ENCODE peak calls at places on chromosomes 12 and 14, in four cellular contexts. X is CD8-positive, alpha-beta memory T cell; A is SK-N-SH; H is esophagus squamous epithelium. T is an unnamed sample.

GRCh38 chr12:89349814-89350213 is 2.5 kb downstream of the DUSP6 start:
- DNase-seq in A (peak), H (no peak), X (no peak), T (no peak)

GRCh38 chr12:132484891-132485441 is 5.0 kb upstream of the FBRSL1 start:
- DNase-seq in A (no peak), X (no peak), H (no peak), T (no peak)

GRCh38 chr14:61179776-61180398 is 101.3 kb downstream of the TMEM30B start:
- DNase-seq in X (no peak), H (no peak), A (no peak), T (no peak)

GRCh38 chr12:49632986-49633702 is 9.8 kb downstream of the PRPF40B start:
- DNase-seq in A (no peak), X (no peak), H (no peak), T (no peak)

GRCh38 chr14:42715316-42715715 is 1108.6 kb downstream of the LRFN5 start:
- DNase-seq in X (no peak), H (no peak), A (no peak), T (no peak)

GRCh38 chr14:67575684-67576083 is 24.4 kb downstream of the PIGH start:
- DNase-seq in H (no peak), X (no peak), A (no peak), T (peak)

GRCh38 chr12:65845751-65846537 is 21.7 kb downstream of the HMGA2 start:
- DNase-seq in X (no peak), A (no peak), H (no peak), T (no peak)

GRCh38 chr12:8088574-8088973 is 6.5 kb downstream of the NECAP1 start:
- DNase-seq in H (no peak), A (no peak), X (peak), T (no peak)

GRCh38 chr12:31728289-31728916 is 418 bp downstream of the AMN1 start:
- DNase-seq in A (peak), H (no peak), X (no peak), T (no peak)

GRCh38 chr12:105725054-105725453 is 394.6 kb downstream of the C12orf75 start:
- DNase-seq in H (no peak), X (no peak), A (no peak), T (no peak)

GRCh38 chr12:99600388-99600787 is 47.2 kb upstream of the GARIN6 start:
- DNase-seq in X (no peak), A (no peak), H (no peak), T (no peak)

GRCh38 chr12:661720-662486 is 1.3 kb downstream of the NINJ2 start:
- DNase-seq in H (no peak), X (no peak), A (no peak), T (no peak)

GRCh38 chr12:65106948-65107347 is 14.2 kb downstream of the WIF1 start:
- DNase-seq in X (no peak), A (no peak), H (no peak), T (no peak)

GRCh38 chr12:52214421-52214802 is 18.6 kb upstream of the KRT7 start:
- DNase-seq in X (no peak), A (no peak), H (no peak), T (no peak)

GRCh38 chr14:95157987-95158712 is 821 bp upstream of the DICER1 start:
- DNase-seq in X (no peak), H (no peak), A (no peak), T (no peak)

GRCh38 chr12:56998981-56999380 is 7.4 kb downstream of the ZBTB39 start:
- DNase-seq in X (no peak), H (no peak), A (no peak), T (no peak)

GRCh38 chr14:77574446-77575125 is 41.9 kb downstream of the SPTLC2 start:
- DNase-seq in H (no peak), X (no peak), A (no peak), T (no peak)

GRCh38 chr14:38256358-38256840 is 506 bp upstream of the CLEC14A start:
- DNase-seq in A (no peak), H (no peak), X (no peak), T (no peak)

GRCh38 chr12:47768323-47768811 is 4.7 kb upstream of the SLC48A1 start:
- DNase-seq in X (no peak), A (no peak), H (no peak), T (no peak)

GRCh38 chr12:12908252-12908651 is 16.9 kb downstream of the GPRC5A start:
- DNase-seq in H (no peak), A (no peak), X (no peak), T (no peak)

GRCh38 chr12:121239335-121239678 is 29.4 kb downstream of the P2RX4 start:
- DNase-seq in A (no peak), H (no peak), X (no peak), T (no peak)

GRCh38 chr12:5094550-5094949 is 50.9 kb downstream of the KCNA5 start:
- DNase-seq in H (no peak), X (no peak), A (no peak), T (no peak)

GRCh38 chr14:93175492-93175891 is 9.2 kb downstream of the MOAP1 start:
- DNase-seq in H (no peak), A (no peak), X (no peak), T (no peak)

GRCh38 chr12:40149673-40150260 is 43.9 kb upstream of the SLC2A13 start:
- DNase-seq in H (no peak), A (no peak), X (no peak), T (no peak)

GRCh38 chr12:19033244-19033643 is 96.3 kb upstream of the PLEKHA5 start:
- DNase-seq in H (no peak), X (no peak), A (no peak), T (no peak)

GRCh38 chr12:52796839-52797528 is 1.1 kb upstream of the KRT3 start:
- DNase-seq in X (no peak), A (no peak), H (no peak), T (no peak)

GRCh38 chr12:116662612-116663144 is 75.2 kb downstream of the SPRING1 start:
- DNase-seq in X (no peak), A (peak), H (no peak), T (no peak)

GRCh38 chr12:125185311-125185739 is 120.1 kb downstream of the AACS start:
- DNase-seq in H (no peak), X (no peak), A (no peak), T (no peak)

GRCh38 chr14:31880935-31881334 is 196.2 kb upstream of the ARHGAP5 start:
- DNase-seq in X (no peak), A (no peak), H (no peak), T (peak)

GRCh38 chr12:54977155-54977554 is 7.4 kb downstream of the TESPA1 start:
- DNase-seq in H (no peak), X (no peak), A (no peak), T (no peak)

GRCh38 chr12:106342397-106343212 is 14.9 kb upstream of the POLR3B start:
- DNase-seq in X (no peak), A (no peak), H (no peak), T (no peak)

GRCh38 chr12:117507547-117507946 is 146.1 kb upstream of the NOS1 start:
- DNase-seq in H (no peak), A (no peak), X (no peak), T (no peak)

GRCh38 chr12:67919406-67919805 is 69.8 kb upstream of the IFNG-AS1 start:
- DNase-seq in X (no peak), H (no peak), A (no peak), T (no peak)

GRCh38 chr12:87202189-87202588 is 827.0 kb downstream of the C12orf50 start:
- DNase-seq in A (no peak), X (no peak), H (no peak), T (no peak)

GRCh38 chr12:42119085-42119633 is 25.5 kb downstream of the GXYLT1 start:
- DNase-seq in A (no peak), X (no peak), H (no peak), T (no peak)

GRCh38 chr12:64633940-64634337 is 23.6 kb downstream of the RASSF3 start:
- DNase-seq in H (no peak), A (no peak), X (no peak), T (peak)

GRCh38 chr12:84502907-84503787 is 409.5 kb downstream of the SLC6A15 start:
- DNase-seq in A (no peak), X (no peak), H (no peak), T (peak)

GRCh38 chr12:84508943-84509342 is 403.7 kb downstream of the SLC6A15 start:
- DNase-seq in H (no peak), X (no peak), A (no peak), T (peak)

GRCh38 chr12:84506317-84506716 is 406.3 kb downstream of the SLC6A15 start:
- DNase-seq in A (no peak), H (no peak), X (no peak), T (no peak)

GRCh38 chr12:84508325-84508861 is 404.2 kb downstream of the SLC6A15 start:
- DNase-seq in H (no peak), X (no peak), A (peak), T (peak)

DNA sequence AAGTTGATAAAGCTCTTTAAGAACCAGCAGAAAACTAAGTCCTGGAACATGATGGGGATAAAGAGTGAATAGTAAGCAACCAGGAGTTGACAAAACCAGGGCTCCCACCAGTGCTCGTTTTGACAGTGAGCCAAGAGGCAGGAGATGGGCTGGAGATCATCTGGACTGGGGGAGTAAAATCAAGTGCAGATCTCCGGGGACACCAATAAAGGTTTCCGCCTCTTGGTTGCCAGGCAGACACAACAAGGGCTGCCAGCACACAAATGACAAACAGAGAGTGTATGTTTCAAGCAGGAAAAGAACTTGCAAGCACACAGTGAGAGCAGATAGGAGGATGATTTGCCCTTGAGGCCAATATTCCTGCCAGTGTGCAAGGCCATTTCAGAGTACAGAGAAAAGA is 404.7 kb downstream of the SLC6A15 start:
- DNase-seq in X (no peak), A (peak), H (no peak), T (no peak)
- H3K27ac ChIP-seq in X (no peak), A (peak), H (peak), T (peak)

DNA sequence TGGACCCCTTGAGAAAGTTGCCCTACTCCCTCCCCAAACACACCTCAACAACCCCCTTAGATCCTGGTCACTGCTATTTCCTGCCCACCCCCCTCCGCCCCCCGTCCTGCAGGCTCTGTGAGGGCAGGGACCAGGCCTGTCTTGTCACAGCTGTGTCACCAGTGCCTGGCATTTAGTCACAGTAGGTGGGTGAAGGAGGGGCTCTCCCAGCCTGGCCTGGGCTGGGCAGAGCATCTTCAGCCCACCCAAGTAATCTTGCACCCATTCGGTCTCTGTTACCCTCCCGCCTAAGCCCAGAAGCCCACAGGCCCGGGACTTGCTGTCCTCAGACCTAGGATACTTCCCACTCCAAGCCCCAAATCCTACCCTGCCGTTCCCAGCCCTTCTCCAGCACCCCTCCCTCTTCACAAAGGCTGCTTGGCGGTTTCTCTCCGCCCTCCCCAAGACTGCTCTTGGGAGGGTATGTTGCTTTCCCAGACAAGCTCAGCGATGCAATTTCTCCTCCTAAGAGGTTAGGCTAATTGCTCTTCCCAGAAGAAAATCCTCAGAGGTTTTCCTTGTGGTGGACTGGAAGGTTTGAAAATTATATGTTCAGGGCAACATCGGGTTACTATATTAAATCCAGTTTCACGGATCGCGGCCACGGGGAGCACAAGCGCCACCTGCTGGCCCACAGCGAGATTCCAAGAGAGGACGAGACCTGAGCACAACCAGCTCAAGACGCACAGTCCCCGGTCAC is 50.8 kb upstream of the ZFP36L1 start:
- DNase-seq in A (peak), X (peak), H (no peak), T (no peak)
- H3K27ac ChIP-seq in A (no peak), X (no peak), H (peak), T (no peak)

GRCh38 chr14:101072070-101072469 is 168.5 kb upstream of the RTL1 start:
- DNase-seq in H (no peak), X (no peak), A (peak), T (no peak)

GRCh38 chr14:101073598-101073965 is 170.1 kb upstream of the RTL1 start:
- DNase-seq in A (no peak), X (no peak), H (no peak), T (no peak)

GRCh38 chr14:101074124-101075024 is 170.9 kb upstream of the RTL1 start:
- DNase-seq in X (no peak), A (peak), H (no peak), T (no peak)

GRCh38 chr14:101072531-101072930 is 169.0 kb upstream of the RTL1 start:
- DNase-seq in A (peak), X (no peak), H (no peak), T (no peak)

GRCh38 chr14:101072945-101073597 is 169.5 kb upstream of the RTL1 start:
- DNase-seq in X (no peak), A (peak), H (no peak), T (peak)
- H3K27ac ChIP-seq in X (no peak), A (peak), H (no peak), T (no peak)

DNA sequence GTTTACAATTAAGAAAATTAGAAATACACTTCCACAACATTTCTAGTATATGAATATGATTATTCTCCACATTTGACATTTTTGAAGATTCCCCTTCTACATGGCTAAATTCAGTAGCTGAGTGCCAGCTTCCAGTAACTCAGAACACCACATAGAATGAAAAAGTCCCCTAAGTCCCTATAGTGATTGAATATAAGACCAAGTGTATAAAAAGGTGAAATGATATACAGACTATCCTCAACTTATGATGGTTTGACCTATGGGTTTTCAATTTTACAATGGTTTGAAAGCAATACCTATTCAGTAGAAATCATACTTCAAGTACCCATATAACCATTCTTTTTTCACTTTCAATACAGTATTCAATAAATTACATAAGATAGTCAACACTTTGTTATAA is 15.8 kb downstream of the ATL1 start:
- DNase-seq in X (no peak), A (no peak), H (no peak), T (no peak)
- H3K27ac ChIP-seq in X (no peak), A (no peak), H (no peak), T (no peak)

GRCh38 chr12:27841392-27841882 is 61.4 kb upstream of the MANSC4 start:
- DNase-seq in H (no peak), X (no peak), A (no peak), T (no peak)

GRCh38 chr12:27845187-27845586 is 65.2 kb upstream of the MANSC4 start:
- DNase-seq in H (no peak), A (no peak), X (no peak), T (no peak)

GRCh38 chr12:27840229-27840999 is 60.4 kb upstream of the MANSC4 start:
- DNase-seq in X (no peak), A (no peak), H (no peak), T (no peak)

GRCh38 chr12:27843714-27844245 is 63.7 kb upstream of the MANSC4 start:
- DNase-seq in H (no peak), A (no peak), X (no peak), T (no peak)

GRCh38 chr12:27844427-27845090 is 64.5 kb upstream of the MANSC4 start:
- DNase-seq in X (no peak), H (no peak), A (no peak), T (no peak)
- H3K27ac ChIP-seq in X (no peak), H (no peak), A (no peak), T (no peak)

T was measured in epithelial cell of prostate.